ENCODE peak calls at places on chromosomes 4 and X, in four cellular contexts. P is foreskin keratinocyte, Q is A549, O is right lobe of liver. X is an unnamed sample.

GRCh38 chr4:33188733-33189132 is 2468.6 kb downstream of the PCDH7 start:
- ATAC-seq in P (no peak), Q (no peak), O (no peak), X (no peak)

GRCh38 chr4:177681902-177682301 is 239.7 kb upstream of the AGA start:
- ATAC-seq in P (peak), Q (no peak), O (no peak), X (no peak)

GRCh38 chr4:2058264-2059033 is 678 bp upstream of the NAT8L start:
- ATAC-seq in P (no peak), Q (peak), O (no peak), X (no peak)

GRCh38 chr4:170128219-170128804 is 38.6 kb upstream of the AADAT start:
- ATAC-seq in P (no peak), Q (no peak), O (no peak), X (peak)

GRCh38 chr4:16597829-16598228 is 300.6 kb downstream of the LDB2 start:
- ATAC-seq in P (no peak), Q (no peak), O (no peak), X (no peak)

GRCh38 chr4:26058537-26058936 is 144.5 kb downstream of the SMIM20 start:
- ATAC-seq in P (peak), Q (no peak), O (peak), X (peak)

GRCh38 chr4:4843651-4844291 is 15.7 kb upstream of the MSX1 start:
- ATAC-seq in P (no peak), Q (no peak), O (no peak), X (no peak)

GRCh38 chrX:108439961-108440696 is 491 bp downstream of the COL4A5 start:
- ATAC-seq in P (peak), Q (peak), O (peak), X (no peak)

GRCh38 chr4:121555315-121556107 is 141.3 kb downstream of the ANXA5 start:
- ATAC-seq in P (no peak), Q (no peak), O (no peak), X (no peak)

GRCh38 chr4:22187203-22187835 is 238.7 kb upstream of the KCNIP4 start:
- ATAC-seq in P (no peak), Q (no peak), O (no peak), X (no peak)

GRCh38 chrX:66015152-66015827 is 24.6 kb downstream of the VSIG4 start:
- ATAC-seq in P (no peak), Q (no peak), O (peak), X (peak)

GRCh38 chrX:71621644-71622346 is 3.5 kb upstream of the CXCR3 start:
- ATAC-seq in P (no peak), Q (no peak), O (no peak), X (no peak)

GRCh38 chr4:109589605-109590004 is 29.6 kb downstream of the MCUB start:
- ATAC-seq in P (peak), Q (no peak), O (no peak), X (no peak)

GRCh38 chr4:128917781-128918180 is 108.3 kb downstream of the JADE1 start:
- ATAC-seq in P (no peak), Q (no peak), O (peak), X (no peak)

GRCh38 chr4:153045111-153045982 is 109.2 kb downstream of the FHDC1 start:
- ATAC-seq in P (no peak), Q (no peak), O (no peak), X (peak)

GRCh38 chrX:136689441-136689840 is 41.5 kb downstream of the CD40LG start:
- ATAC-seq in P (no peak), Q (no peak), O (no peak), X (no peak)

X was measured in esophagus mucosa.